ENCODE peak calls at places on chromosomes 11 and 22, in five cellular contexts. T, Z, D, A and J are unnamed samples.

GRCh38 chr11:130549393-130549999 is 101.1 kb downstream of the ADAMTS15 start:
- DNase-seq in T (peak), Z (no peak), D (no peak), A (no peak), J (no peak)

GRCh38 chr11:18046116-18046777 is at the start of gene TPH1:
- DNase-seq in T (peak), Z (peak), D (no peak), A (peak), J (peak)

GRCh38 chr22:43173566-43173965 is 13.4 kb downstream of the TTLL12 start:
- DNase-seq in T (no peak), Z (no peak), D (no peak), A (no peak), J (no peak)

GRCh38 chr11:130051077-130051476 is 18.6 kb upstream of the APLP2 start:
- DNase-seq in T (no peak), Z (no peak), D (peak), A (no peak), J (no peak)

GRCh38 chr11:73463359-73463758 is 87.2 kb downstream of the RELT start:
- DNase-seq in T (peak), Z (no peak), D (peak), A (no peak), J (peak)

GRCh38 chr11:76615950-76616349 is 54.6 kb downstream of the LRRC32 start:
- DNase-seq in T (peak), Z (peak), D (no peak), A (peak), J (peak)

GRCh38 chr22:43002198-43002577 is 12.8 kb downstream of the PACSIN2 start:
- DNase-seq in T (peak), Z (no peak), D (peak), A (no peak), J (peak)

GRCh38 chr11:1263036-1263435 is 40.2 kb downstream of the MUC5B start:
- DNase-seq in T (no peak), Z (peak), D (no peak), A (no peak), J (no peak)

GRCh38 chr22:40410272-40410671 is 39.9 kb downstream of the SGSM3 start:
- DNase-seq in T (no peak), Z (no peak), D (no peak), A (no peak), J (no peak)

GRCh38 chr11:1845571-1846452 is 7.0 kb downstream of the TNNI2 start:
- DNase-seq in T (no peak), Z (no peak), D (no peak), A (no peak), J (no peak)

GRCh38 chr11:58675344-58676155 is 53.1 kb downstream of the CNTF start:
- DNase-seq in T (peak), Z (peak), D (peak), A (peak), J (peak)

GRCh38 chr22:26428515-26429457 is at the start of gene ASPHD2:
- DNase-seq in T (peak), Z (peak), D (peak), A (peak), J (peak)

GRCh38 chr22:49422668-49423067 is 405.0 kb downstream of the BRD1 start:
- DNase-seq in T (no peak), Z (no peak), D (no peak), A (no peak), J (no peak)

GRCh38 chr11:1348146-1348545 is 38.7 kb upstream of the TOLLIP start:
- DNase-seq in T (no peak), Z (no peak), D (no peak), A (no peak), J (no peak)

GRCh38 chr11:64330888-64331287 is 9.1 kb upstream of the CCDC88B start:
- DNase-seq in T (no peak), Z (no peak), D (no peak), A (no peak), J (no peak)